ENCODE peak calls at places on chromosomes 1 and 21, in four cellular contexts. I is IMR-90, T is K562, E is endothelial cell of umbilical vein. V is an unnamed sample.

GRCh38 chr1:26287033-26287711 is 7.3 kb downstream of the SH3BGRL3 start:
- DNase-seq in I (peak; percentile 21), T (peak; percentile 94), E (no peak), V (no peak)

GRCh38 chr1:211371406-211372105 is 44.9 kb downstream of the TRAF5 start:
- DNase-seq in I (peak; percentile 65), T (no peak), E (peak; percentile 86), V (no peak)

GRCh38 chr1:151908228-151908691 is 1.1 kb downstream of the THEM4 start:
- DNase-seq in I (peak; percentile 24), T (no peak), E (peak; percentile 26), V (no peak)

GRCh38 chr1:76864383-76864782 is 2.9 kb upstream of the ST6GALNAC5 start:
- DNase-seq in I (peak; percentile 4), T (no peak), E (no peak), V (no peak)

GRCh38 chr1:59025201-59025600 is 241.4 kb upstream of the JUN start:
- DNase-seq in I (peak; percentile 77), T (no peak), E (peak; percentile 75), V (no peak)

GRCh38 chr1:73674945-73675561 is 522.9 kb downstream of the LRRIQ3 start:
- DNase-seq in I (no peak), T (no peak), E (peak; percentile 28), V (no peak)

GRCh38 chr1:206803221-206803730 is 31.0 kb upstream of the IL10 start:
- DNase-seq in I (no peak), T (no peak), E (no peak), V (no peak)

GRCh38 chr1:18972991-18973390 is 16.5 kb upstream of the IFFO2 start:
- DNase-seq in I (peak; percentile 34), T (no peak), E (peak; percentile 51), V (no peak)

GRCh38 chr21:34022557-34023335 is 50.6 kb upstream of the MRPS6 start:
- DNase-seq in I (no peak), T (no peak), E (no peak), V (no peak)

GRCh38 chr1:198556969-198557368 is 16.5 kb upstream of the ATP6V1G3 start:
- DNase-seq in I (no peak), T (peak; percentile 23), E (no peak), V (no peak)

GRCh38 chr1:26059906-26060305 is 7.5 kb downstream of the TRIM63 start:
- DNase-seq in I (no peak), T (peak; percentile 71), E (no peak), V (no peak)

GRCh38 chr1:23422313-23422877 is 2.2 kb downstream of the TCEA3 start:
- DNase-seq in I (peak; percentile 82), T (peak; percentile 82), E (peak; percentile 50), V (no peak)

GRCh38 chr1:58907398-58907797 is 123.6 kb upstream of the JUN start:
- DNase-seq in I (no peak), T (no peak), E (no peak), V (no peak)

GRCh38 chr21:41536076-41536826 is 28.3 kb upstream of the TMPRSS2 start:
- DNase-seq in I (no peak), T (no peak), E (no peak), V (no peak)

GRCh38 chr1:239493736-239494285 is 107.4 kb downstream of the CHRM3 start:
- DNase-seq in I (no peak), T (no peak), E (no peak), V (no peak)

GRCh38 chr1:27026621-27027574 is 14.2 kb upstream of the TENT5B start:
- DNase-seq in I (peak; percentile 69), T (peak; percentile 90), E (no peak), V (no peak)

GRCh38 chr1:223393275-223394214 is at the start of gene CCDC185:
- DNase-seq in I (no peak), T (no peak), E (no peak), V (no peak)

GRCh38 chr1:3066826-3067225 is 2.2 kb upstream of the PRDM16 start:
- DNase-seq in I (no peak), T (no peak), E (no peak), V (no peak)

GRCh38 chr1:77060000-77060399 is 159.2 kb downstream of the PIGK start:
- DNase-seq in I (no peak), T (no peak), E (no peak), V (no peak)

GRCh38 chr1:6454856-6455751 is 10.9 kb downstream of the TNFRSF25 start:
- DNase-seq in I (no peak), T (no peak), E (peak; percentile 7), V (no peak)

GRCh38 chr21:44366586-44367211 is 13.3 kb downstream of the TRPM2 start:
- DNase-seq in I (no peak), T (no peak), E (no peak), V (no peak)

GRCh38 chr21:21383126-21383525 is 384.9 kb downstream of the NCAM2 start:
- DNase-seq in I (peak; percentile 11), T (no peak), E (no peak), V (no peak)

GRCh38 chr1:154953611-154954038 is 2.3 kb downstream of the PBXIP1 start:
- DNase-seq in I (no peak), T (no peak), E (no peak), V (no peak)

GRCh38 chr1:67062412-67062811 is 8.5 kb upstream of the SLC35D1 start:
- DNase-seq in I (no peak), T (peak; percentile 29), E (no peak), V (no peak)

GRCh38 chr1:184801503-184801902 is 46.8 kb upstream of the EDEM3 start:
- DNase-seq in I (peak; percentile 83), T (no peak), E (peak; percentile 86), V (no peak)

GRCh38 chr21:37642493-37642892 is 273.8 kb downstream of the KCNJ6 start:
- DNase-seq in I (no peak), T (peak; percentile 70), E (no peak), V (no peak)

GRCh38 chr21:41768371-41769042 is 1.7 kb upstream of the RIPK4 start:
- DNase-seq in I (peak; percentile 85), T (no peak), E (peak; percentile 26), V (peak; percentile 79)

GRCh38 chr1:225772323-225772768 is 5.3 kb upstream of the SRP9 start:
- DNase-seq in I (peak; percentile 88), T (peak; percentile 82), E (peak; percentile 87), V (no peak)

GRCh38 chr1:226979115-226979516 is 39.0 kb downstream of the COQ8A start:
- DNase-seq in I (no peak), T (no peak), E (no peak), V (no peak)

GRCh38 chr1:63073530-63074306 is 248.6 kb upstream of the FOXD3 start:
- DNase-seq in I (no peak), T (no peak), E (no peak), V (no peak)

GRCh38 chr1:78279051-78279450 is 211.7 kb upstream of the PTGFR start:
- DNase-seq in I (peak; percentile 98), T (no peak), E (no peak), V (no peak)

GRCh38 chr1:154325583-154326545 is 539 bp downstream of the ATP8B2 start:
- DNase-seq in I (peak; percentile 89), T (peak; percentile 88), E (peak; percentile 83), V (peak; percentile 36)

GRCh38 chr1:97190326-97190725 is 468.7 kb downstream of the PTBP2 start:
- DNase-seq in I (peak; percentile 76), T (no peak), E (no peak), V (no peak)

GRCh38 chr1:13992489-13993285 is 292.7 kb downstream of the PRDM2 start:
- DNase-seq in I (no peak), T (no peak), E (no peak), V (no peak)
- H3K9me1 ChIP-seq in I (no peaks in the 10 kb centered on the region), T (no peaks in the 10 kb centered on the region), E (no peaks in the 10 kb centered on the region), V (no peaks in the 10 kb centered on the region)

DNA sequence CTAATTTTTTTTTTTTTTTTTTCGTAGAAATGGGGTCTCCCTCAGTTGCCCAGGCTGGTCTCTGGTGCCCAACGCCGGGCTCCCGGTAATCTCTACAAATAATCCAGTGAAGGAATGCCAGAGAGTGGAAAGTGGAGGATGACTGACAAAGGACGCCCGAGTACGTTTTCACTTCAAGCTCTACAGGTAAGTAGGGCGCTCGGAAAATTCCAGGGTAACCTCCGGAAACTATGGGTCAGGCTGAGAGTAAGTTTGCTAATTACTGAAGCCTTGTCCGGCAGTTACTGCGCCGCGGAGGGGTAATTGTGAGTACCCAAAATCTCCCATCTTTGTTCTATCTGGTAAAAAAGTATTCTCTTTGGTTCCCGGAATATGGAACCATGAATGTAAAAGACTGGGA is 1.8 kb upstream of the ZNF669 start:
- DNase-seq in I (no peak), T (no peak), E (no peak), V (no peak)
- H3K4me2 ChIP-seq in I (no peak overlapping the region), T (no peak overlapping the region), E (no peak overlapping the region), V (no peak overlapping the region)

GRCh38 chr1:196732526-196732925 is 42.1 kb upstream of the CFHR3 start:
- DNase-seq in I (no peak), T (no peak), E (no peak), V (no peak)
- TF ChIP-seq CTCF in I (peak; percentile 3), T (no peak), E (no peak), V (no peak)

GRCh38 chr1:48003741-48004503 is 6.7 kb upstream of the TRABD2B start:
- DNase-seq in I (no peak), T (no peak), E (no peak), V (no peak)
- H3K9me1 ChIP-seq in I (no peaks in the 10 kb centered on the region), T (no peaks in the 10 kb centered on the region), E (no peaks in the 10 kb centered on the region), V (no peaks in the 10 kb centered on the region)

DNA sequence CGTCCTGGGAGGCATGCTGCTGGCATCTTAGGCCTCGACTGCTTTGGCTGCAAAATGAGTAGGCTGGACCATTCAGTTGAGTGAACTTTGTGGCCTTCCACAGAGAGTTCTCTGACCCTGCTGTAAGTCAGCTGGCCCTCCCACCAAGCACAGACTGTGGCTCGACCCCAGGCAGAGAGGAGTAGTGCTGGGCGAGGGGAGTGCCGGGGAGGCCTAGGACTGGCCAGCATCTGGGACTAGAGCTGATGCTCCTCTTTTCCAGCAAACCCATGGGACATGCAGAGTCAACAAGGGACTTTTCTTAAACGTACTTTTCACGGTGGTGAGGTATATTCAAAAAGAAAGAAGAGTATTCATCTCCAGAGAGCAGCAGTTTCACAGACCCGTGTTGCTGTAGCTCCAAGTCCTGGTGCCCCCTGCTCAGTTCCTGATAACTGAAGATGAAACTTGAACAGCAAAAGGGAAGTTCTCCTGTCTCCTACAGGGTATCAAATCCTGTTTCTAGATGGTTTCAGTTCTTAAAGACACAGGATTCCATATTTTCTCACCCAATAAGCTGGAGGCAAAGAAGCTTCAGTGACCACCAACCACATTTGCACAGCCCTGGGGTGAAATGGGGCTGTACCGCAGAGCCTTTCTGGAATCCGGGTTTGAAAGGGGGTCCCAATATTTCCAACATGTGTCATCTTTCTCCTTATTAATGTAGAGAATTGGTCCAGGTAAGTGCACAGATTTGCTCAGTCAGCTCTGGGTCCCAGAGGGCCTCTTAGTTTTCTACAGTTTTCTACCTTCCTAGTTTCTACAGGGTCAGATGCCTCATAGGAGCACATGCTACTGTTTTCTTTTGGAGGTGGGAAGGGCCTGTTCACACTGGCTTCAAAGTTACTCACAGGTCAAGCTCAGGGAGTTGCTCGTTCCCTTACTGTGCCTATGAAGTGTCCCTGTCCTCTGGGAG is 20.9 kb downstream of the BATF3 start:
- DNase-seq in I (no peak), T (no peak), E (no peak), V (no peak)
- H3K4me2 ChIP-seq in I (no peak overlapping the region), T (no peak overlapping the region), E (no peak overlapping the region), V (no peak overlapping the region)

GRCh38 chr1:204826970-204827369 is 43.7 kb upstream of the NFASC start:
- DNase-seq in I (no peak), T (peak; percentile 73), E (no peak), V (no peak)
- TF ChIP-seq CTCF in I (no peak), T (peak; percentile 77), E (peak; percentile 12), V (peak; percentile 24)

V was measured in keratinocyte.